ENCODE peak calls at places on chromosomes 12 and 14, in four cellular contexts. P is OCI-LY7, J is NCI-H1436, D is NCI-H1092. N is an unnamed sample.

GRCh38 chr12:92158711-92159534 is 13.3 kb upstream of the BTG1 start:
- DNase-seq in J (no peak), P (peak; percentile 62), D (no peak), N (no peak)

GRCh38 chr14:75711134-75711795 is 50.2 kb downstream of the TTLL5 start:
- DNase-seq in D (peak; percentile 5), J (no peak), P (peak; percentile 32), N (no peak)

GRCh38 chr14:28949503-28949902 is 182.9 kb downstream of the FOXG1 start:
- DNase-seq in J (no peak), D (no peak), P (no peak), N (no peak)

GRCh38 chr12:10960260-10960659 is 21.2 kb upstream of the TAS2R14 start:
- DNase-seq in J (no peak), P (no peak), D (no peak), N (no peak)

GRCh38 chr12:82805812-82806497 is 119.2 kb downstream of the TMTC2 start:
- DNase-seq in D (no peak), P (no peak), J (no peak), N (no peak)

GRCh38 chr12:108609535-108610335 is 11.9 kb upstream of the TMEM119 start:
- DNase-seq in D (no peak), J (no peak), P (no peak), N (peak; percentile 63)

GRCh38 chr12:11727133-11727664 is 77.7 kb downstream of the ETV6 start:
- DNase-seq in J (no peak), D (no peak), P (peak; percentile 84), N (no peak)

GRCh38 chr12:1644523-1645438 is 15.8 kb downstream of the WNT5B start:
- DNase-seq in P (no peak), J (peak; percentile 70), D (peak; percentile 92), N (peak; percentile 66)

GRCh38 chr12:110338754-110339153 is 57.7 kb downstream of the ATP2A2 start:
- DNase-seq in P (peak; percentile 37), D (no peak), J (no peak), N (no peak)

GRCh38 chr12:51752490-51752889 is 96.0 kb downstream of the FIGNL2 start:
- DNase-seq in J (no peak), D (no peak), P (no peak), N (no peak)

GRCh38 chr14:88829685-88830302 is 5.3 kb downstream of the TTC8 start:
- DNase-seq in D (no peak), P (no peak), J (no peak), N (no peak)

GRCh38 chr12:116135209-116135930 is 142.1 kb downstream of the MED13L start:
- DNase-seq in P (no peak), D (no peak), J (no peak), N (no peak)

GRCh38 chr14:84458881-84459280 is 1071.1 kb upstream of the FLRT2 start:
- DNase-seq in D (peak; percentile 58), P (no peak), J (no peak), N (no peak)

GRCh38 chr12:85733441-85733840 is 102.8 kb downstream of the RASSF9 start:
- DNase-seq in P (no peak), J (no peak), D (no peak), N (no peak)

GRCh38 chr12:8734873-8735381 is 37.1 kb downstream of the RIMKLB start:
- DNase-seq in D (no peak), P (no peak), J (no peak), N (no peak)

GRCh38 chr14:63342381-63342780 is 23.6 kb upstream of the GPHB5 start:
- DNase-seq in P (no peak), J (peak; percentile 42), D (peak; percentile 51), N (no peak)

GRCh38 chr12:68378859-68379628 is 46.9 kb upstream of the MDM1 start:
- DNase-seq in P (no peak), D (no peak), J (no peak), N (no peak)

GRCh38 chr12:12070674-12071661 is at the start of gene BCL2L14:
- DNase-seq in P (no peak), J (no peak), D (no peak), N (peak; percentile 79)

GRCh38 chr14:95119336-95119735 is 38.0 kb downstream of the DICER1 start:
- DNase-seq in P (no peak), D (no peak), J (no peak), N (no peak)

GRCh38 chr12:64083285-64084210 is 138.5 kb downstream of the KICS2 start:
- DNase-seq in P (no peak), D (no peak), J (no peak), N (peak; percentile 62)

GRCh38 chr12:7107181-7108041 is 1.6 kb downstream of the C1RL start:
- DNase-seq in P (no peak), J (no peak), D (no peak), N (no peak)

GRCh38 chr14:55373784-55374725 is 37.6 kb downstream of the ATG14 start:
- DNase-seq in D (no peak), J (no peak), P (peak; percentile 5), N (no peak)

GRCh38 chr12:90065301-90065801 is 356.7 kb upstream of the ATP2B1 start:
- DNase-seq in D (peak; percentile 16), P (no peak), J (peak; percentile 84), N (no peak)

GRCh38 chr12:31201382-31201781 is 124.6 kb downstream of the SINHCAF start:
- DNase-seq in D (no peak), J (no peak), P (no peak), N (no peak)

GRCh38 chr14:103512701-103513611 is 9.7 kb downstream of the CKB start:
- DNase-seq in D (peak; percentile 62), J (peak; percentile 52), P (no peak), N (no peak)

GRCh38 chr12:46214668-46215429 is 54.0 kb downstream of the SLC38A1 start:
- DNase-seq in P (peak; percentile 40), J (no peak), D (no peak), N (peak; percentile 77)

GRCh38 chr12:103423061-103423473 is 72.7 kb downstream of the C12orf42 start:
- DNase-seq in P (no peak), J (peak; percentile 31), D (peak; percentile 74), N (no peak)

GRCh38 chr12:121501946-121502345 is 78.9 kb downstream of the KDM2B start:
- DNase-seq in J (no peak), D (no peak), P (no peak), N (no peak)

GRCh38 chr14:57486767-57487379 is 6.8 kb downstream of the CCDC198 start:
- DNase-seq in P (peak; percentile 67), D (peak; percentile 52), J (peak; percentile 73), N (no peak)

GRCh38 chr14:52551696-52552062 is 626 bp downstream of the TXNDC16 start:
- DNase-seq in J (no peak), P (peak; percentile 55), D (peak; percentile 32), N (peak; percentile 29)

GRCh38 chr12:124715121-124715990 is 147.9 kb upstream of the NCOR2 start:
- DNase-seq in D (no peak), P (no peak), J (no peak), N (no peak)

GRCh38 chr14:104879201-104879982 is 14.3 kb downstream of the CEP170B start:
- DNase-seq in P (no peak), J (no peak), D (no peak), N (no peak)

GRCh38 chr14:58193542-58193941 is 6.4 kb upstream of the ACTR10 start:
- DNase-seq in P (no peak), J (no peak), D (no peak), N (no peak)

GRCh38 chr12:123131879-123132402 is 18.9 kb downstream of the PITPNM2 start:
- DNase-seq in J (peak; percentile 95), P (peak; percentile 68), D (peak; percentile 92), N (peak; percentile 75)

GRCh38 chr14:61553730-61554641 is 141.3 kb upstream of the HIF1A start:
- DNase-seq in D (no peak), J (no peak), P (no peak), N (no peak)

N was measured in mucosa of descending colon.